ENCODE peak calls at places on chromosome 9, in six cellular contexts. One of them, this sample, is unnamed. For H3K9me3, the result is how much of the 10 kb centered on the place peaks cover.

GRCh38 chr9:109779711-109780452 is at the start of gene PALM2AKAP2:
- DNase-seq in SJSA1: peak
- DNase-seq in heart left ventricle: peak
- DNase-seq in uterus: peak
- DNase-seq in effector memory CD4-positive, alpha-beta T cell: no peak
- DNase-seq in OCI-LY7: no peak
- DNase-seq in this sample: no peak

GRCh38 chr9:6239048-6239461 is 23.4 kb downstream of the IL33 start:
- DNase-seq in SJSA1: no peak
- DNase-seq in heart left ventricle: no peak
- DNase-seq in uterus: no peak
- DNase-seq in effector memory CD4-positive, alpha-beta T cell: no peak
- DNase-seq in OCI-LY7: no peak
- DNase-seq in this sample: no peak

GRCh38 chr9:127574089-127574921 is 37.8 kb upstream of the STXBP1 start:
- DNase-seq in SJSA1: peak
- DNase-seq in heart left ventricle: no peak
- DNase-seq in uterus: no peak
- DNase-seq in effector memory CD4-positive, alpha-beta T cell: no peak
- DNase-seq in OCI-LY7: no peak
- DNase-seq in this sample: no peak

GRCh38 chr9:4262735-4263141 is 37.1 kb downstream of the GLIS3 start:
- DNase-seq in SJSA1: peak
- DNase-seq in heart left ventricle: no peak
- DNase-seq in uterus: no peak
- DNase-seq in effector memory CD4-positive, alpha-beta T cell: no peak
- DNase-seq in OCI-LY7: no peak
- DNase-seq in this sample: no peak

GRCh38 chr9:111759762-111760639 is 34.7 kb downstream of the SHOC1 start:
- DNase-seq in SJSA1: peak
- DNase-seq in heart left ventricle: peak
- DNase-seq in uterus: peak
- DNase-seq in effector memory CD4-positive, alpha-beta T cell: no peak
- DNase-seq in OCI-LY7: peak
- DNase-seq in this sample: peak

GRCh38 chr9:33165263-33166151 is 1.6 kb downstream of the B4GALT1 start:
- DNase-seq in SJSA1: peak
- DNase-seq in heart left ventricle: no peak
- DNase-seq in uterus: peak
- DNase-seq in effector memory CD4-positive, alpha-beta T cell: no peak
- DNase-seq in OCI-LY7: peak
- DNase-seq in this sample: no peak

GRCh38 chr9:133188006-133188842 is 20.8 kb downstream of the OBP2B start:
- DNase-seq in SJSA1: no peak
- DNase-seq in heart left ventricle: no peak
- DNase-seq in uterus: no peak
- DNase-seq in effector memory CD4-positive, alpha-beta T cell: no peak
- DNase-seq in OCI-LY7: peak
- DNase-seq in this sample: no peak

GRCh38 chr9:98707158-98708102 is 1.3 kb downstream of the GABBR2 start:
- DNase-seq in SJSA1: peak
- DNase-seq in heart left ventricle: peak
- DNase-seq in uterus: no peak
- DNase-seq in effector memory CD4-positive, alpha-beta T cell: no peak
- DNase-seq in OCI-LY7: no peak
- DNase-seq in this sample: no peak

GRCh38 chr9:22976454-22976853 is 529.8 kb downstream of the DMRTA1 start:
- DNase-seq in SJSA1: no peak
- DNase-seq in heart left ventricle: no peak
- DNase-seq in uterus: no peak
- DNase-seq in effector memory CD4-positive, alpha-beta T cell: no peak
- DNase-seq in OCI-LY7: no peak
- DNase-seq in this sample: no peak

GRCh38 chr9:14434971-14435718 is 121.2 kb upstream of the NFIB start:
- DNase-seq in SJSA1: no peak
- DNase-seq in heart left ventricle: no peak
- DNase-seq in uterus: no peak
- DNase-seq in effector memory CD4-positive, alpha-beta T cell: no peak
- DNase-seq in OCI-LY7: no peak
- DNase-seq in this sample: no peak

GRCh38 chr9:105157178-105157583 is 87.3 kb upstream of the SLC44A1 start:
- DNase-seq in SJSA1: peak
- DNase-seq in heart left ventricle: peak
- DNase-seq in uterus: peak
- DNase-seq in effector memory CD4-positive, alpha-beta T cell: no peak
- DNase-seq in OCI-LY7: peak
- DNase-seq in this sample: no peak

GRCh38 chr9:128636024-128636390 is 20.6 kb downstream of the DYNC2I2 start:
- DNase-seq in SJSA1: peak
- DNase-seq in heart left ventricle: peak
- DNase-seq in uterus: peak
- DNase-seq in effector memory CD4-positive, alpha-beta T cell: no peak
- DNase-seq in OCI-LY7: no peak
- DNase-seq in this sample: no peak

GRCh38 chr9:99833735-99834134 is 12.1 kb downstream of the NR4A3 start:
- DNase-seq in SJSA1: no peak
- DNase-seq in heart left ventricle: no peak
- DNase-seq in uterus: no peak
- DNase-seq in effector memory CD4-positive, alpha-beta T cell: no peak
- DNase-seq in OCI-LY7: peak
- DNase-seq in this sample: no peak

GRCh38 chr9:70412678-70413426 is 1.6 kb downstream of the KLF9 start:
- DNase-seq in SJSA1: peak
- DNase-seq in heart left ventricle: peak
- DNase-seq in uterus: peak
- DNase-seq in effector memory CD4-positive, alpha-beta T cell: no peak
- DNase-seq in OCI-LY7: no peak
- DNase-seq in this sample: peak

GRCh38 chr9:93468763-93469456 is 15.5 kb upstream of the FAM120AOS start:
- DNase-seq in SJSA1: no peak
- DNase-seq in heart left ventricle: peak
- DNase-seq in uterus: no peak
- DNase-seq in effector memory CD4-positive, alpha-beta T cell: no peak
- DNase-seq in OCI-LY7: no peak
- DNase-seq in this sample: no peak

GRCh38 chr9:107486674-107487520 is 2.7 kb downstream of the KLF4 start:
- DNase-seq in SJSA1: no peak
- DNase-seq in heart left ventricle: no peak
- DNase-seq in uterus: peak
- DNase-seq in effector memory CD4-positive, alpha-beta T cell: no peak
- DNase-seq in OCI-LY7: no peak
- DNase-seq in this sample: no peak

GRCh38 chr9:69342769-69343168 is 17.8 kb downstream of the ENTREP1 start:
- DNase-seq in SJSA1: no peak
- DNase-seq in heart left ventricle: no peak
- DNase-seq in uterus: no peak
- DNase-seq in effector memory CD4-positive, alpha-beta T cell: no peak
- DNase-seq in OCI-LY7: no peak
- DNase-seq in this sample: no peak

GRCh38 chr9:131001990-131002389 is 7.0 kb upstream of the LAMC3 start:
- DNase-seq in SJSA1: no peak
- DNase-seq in heart left ventricle: no peak
- DNase-seq in uterus: no peak
- DNase-seq in effector memory CD4-positive, alpha-beta T cell: no peak
- DNase-seq in OCI-LY7: no peak
- DNase-seq in this sample: no peak

GRCh38 chr9:99832558-99832864 is 10.8 kb downstream of the NR4A3 start:
- DNase-seq in SJSA1: no peak
- DNase-seq in heart left ventricle: no peak
- DNase-seq in uterus: no peak
- DNase-seq in effector memory CD4-positive, alpha-beta T cell: no peak
- DNase-seq in OCI-LY7: no peak
- DNase-seq in this sample: no peak

GRCh38 chr9:123414921-123415592 is 59.1 kb downstream of the CRB2 start:
- DNase-seq in SJSA1: no peak
- DNase-seq in heart left ventricle: no peak
- DNase-seq in uterus: no peak
- DNase-seq in effector memory CD4-positive, alpha-beta T cell: no peak
- DNase-seq in OCI-LY7: no peak
- DNase-seq in this sample: no peak

GRCh38 chr9:108850293-108850897 is 5.4 kb downstream of the ACTL7B start:
- DNase-seq in SJSA1: no peak
- DNase-seq in heart left ventricle: no peak
- DNase-seq in uterus: no peak
- DNase-seq in effector memory CD4-positive, alpha-beta T cell: no peak
- DNase-seq in OCI-LY7: peak
- DNase-seq in this sample: no peak

GRCh38 chr9:242461-243080 is 27.9 kb downstream of the DOCK8 start:
- DNase-seq in SJSA1: no peak
- DNase-seq in heart left ventricle: no peak
- DNase-seq in uterus: no peak
- DNase-seq in effector memory CD4-positive, alpha-beta T cell: no peak
- DNase-seq in OCI-LY7: no peak
- DNase-seq in this sample: no peak

GRCh38 chr9:88161144-88161543 is 22.9 kb upstream of the SPATA31C2 start:
- DNase-seq in SJSA1: no peak
- DNase-seq in heart left ventricle: no peak
- DNase-seq in uterus: no peak
- DNase-seq in effector memory CD4-positive, alpha-beta T cell: no peak
- DNase-seq in OCI-LY7: no peak
- DNase-seq in this sample: no peak

GRCh38 chr9:71929223-71929622 is 17.8 kb downstream of the C9orf85 start:
- DNase-seq in SJSA1: no peak
- DNase-seq in heart left ventricle: no peak
- DNase-seq in uterus: no peak
- DNase-seq in effector memory CD4-positive, alpha-beta T cell: no peak
- DNase-seq in OCI-LY7: no peak
- DNase-seq in this sample: no peak

GRCh38 chr9:20504930-20505329 is 117.4 kb downstream of the MLLT3 start:
- DNase-seq in SJSA1: no peak
- DNase-seq in heart left ventricle: no peak
- DNase-seq in uterus: no peak
- DNase-seq in effector memory CD4-positive, alpha-beta T cell: no peak
- DNase-seq in OCI-LY7: no peak
- DNase-seq in this sample: no peak

GRCh38 chr9:68844623-68845612 is 139.9 kb downstream of the PIP5K1B start:
- DNase-seq in SJSA1: no peak
- DNase-seq in heart left ventricle: no peak
- DNase-seq in uterus: peak
- DNase-seq in effector memory CD4-positive, alpha-beta T cell: no peak
- DNase-seq in OCI-LY7: peak
- DNase-seq in this sample: no peak

GRCh38 chr9:4494337-4494736 is 4.1 kb downstream of the SLC1A1 start:
- DNase-seq in SJSA1: no peak
- DNase-seq in heart left ventricle: no peak
- DNase-seq in uterus: no peak
- DNase-seq in effector memory CD4-positive, alpha-beta T cell: no peak
- DNase-seq in OCI-LY7: no peak
- DNase-seq in this sample: no peak

GRCh38 chr9:40913928-40914673 is 214.4 kb downstream of the FOXD4L6 start:
- DNase-seq in SJSA1: no peak
- DNase-seq in heart left ventricle: no peak
- DNase-seq in uterus: no peak
- DNase-seq in effector memory CD4-positive, alpha-beta T cell: no peak
- DNase-seq in OCI-LY7: no peak
- DNase-seq in this sample: no peak
- H3K9me3 ChIP-seq in SJSA1: under half
- H3K9me3 ChIP-seq in heart left ventricle: half or more
- H3K9me3 ChIP-seq in uterus: under half
- H3K9me3 ChIP-seq in effector memory CD4-positive, alpha-beta T cell: half or more
- H3K9me3 ChIP-seq in OCI-LY7: under half
- H3K9me3 ChIP-seq in this sample: half or more

GRCh38 chr9:96813607-96814006 is 35.7 kb upstream of the ZNF510 start:
- DNase-seq in SJSA1: no peak
- DNase-seq in heart left ventricle: no peak
- DNase-seq in uterus: no peak
- DNase-seq in effector memory CD4-positive, alpha-beta T cell: no peak
- DNase-seq in OCI-LY7: no peak
- DNase-seq in this sample: no peak
- H3K9me3 ChIP-seq in SJSA1: under half
- H3K9me3 ChIP-seq in heart left ventricle: half or more
- H3K9me3 ChIP-seq in uterus: under half
- H3K9me3 ChIP-seq in effector memory CD4-positive, alpha-beta T cell: under half
- H3K9me3 ChIP-seq in OCI-LY7: under half
- H3K9me3 ChIP-seq in this sample: under half

GRCh38 chr9:135650408-135650807 is 11.1 kb upstream of the GLT6D1 start:
- DNase-seq in SJSA1: no peak
- DNase-seq in heart left ventricle: no peak
- DNase-seq in uterus: no peak
- DNase-seq in effector memory CD4-positive, alpha-beta T cell: no peak
- DNase-seq in OCI-LY7: no peak
- DNase-seq in this sample: no peak

GRCh38 chr9:135647897-135648296 is 8.6 kb upstream of the GLT6D1 start:
- DNase-seq in SJSA1: no peak
- DNase-seq in heart left ventricle: no peak
- DNase-seq in uterus: no peak
- DNase-seq in effector memory CD4-positive, alpha-beta T cell: no peak
- DNase-seq in OCI-LY7: peak
- DNase-seq in this sample: no peak

GRCh38 chr9:135648494-135649410 is 9.4 kb upstream of the GLT6D1 start:
- DNase-seq in SJSA1: no peak
- DNase-seq in heart left ventricle: no peak
- DNase-seq in uterus: no peak
- DNase-seq in effector memory CD4-positive, alpha-beta T cell: no peak
- DNase-seq in OCI-LY7: no peak
- DNase-seq in this sample: no peak

GRCh38 chr9:135644631-135645218 is 5.4 kb upstream of the GLT6D1 start:
- DNase-seq in SJSA1: no peak
- DNase-seq in heart left ventricle: no peak
- DNase-seq in uterus: no peak
- DNase-seq in effector memory CD4-positive, alpha-beta T cell: no peak
- DNase-seq in OCI-LY7: no peak
- DNase-seq in this sample: no peak

GRCh38 chr9:135649508-135649907 is 10.2 kb upstream of the GLT6D1 start:
- DNase-seq in SJSA1: no peak
- DNase-seq in heart left ventricle: no peak
- DNase-seq in uterus: no peak
- DNase-seq in effector memory CD4-positive, alpha-beta T cell: no peak
- DNase-seq in OCI-LY7: no peak
- DNase-seq in this sample: no peak
- H3K9me3 ChIP-seq in SJSA1: under half
- H3K9me3 ChIP-seq in heart left ventricle: under half
- H3K9me3 ChIP-seq in uterus: under half
- H3K9me3 ChIP-seq in effector memory CD4-positive, alpha-beta T cell: under half
- H3K9me3 ChIP-seq in OCI-LY7: under half
- H3K9me3 ChIP-seq in this sample: under half

GRCh38 chr9:137353223-137354152 is 51.4 kb upstream of the NRARP start:
- DNase-seq in SJSA1: no peak
- DNase-seq in heart left ventricle: peak
- DNase-seq in uterus: no peak
- DNase-seq in effector memory CD4-positive, alpha-beta T cell: no peak
- DNase-seq in OCI-LY7: no peak
- DNase-seq in this sample: no peak

GRCh38 chr9:137354153-137354844 is 52.2 kb upstream of the NRARP start:
- DNase-seq in SJSA1: no peak
- DNase-seq in heart left ventricle: no peak
- DNase-seq in uterus: no peak
- DNase-seq in effector memory CD4-positive, alpha-beta T cell: no peak
- DNase-seq in OCI-LY7: no peak
- DNase-seq in this sample: no peak

GRCh38 chr9:137352511-137353222 is 50.6 kb upstream of the NRARP start:
- DNase-seq in SJSA1: no peak
- DNase-seq in heart left ventricle: no peak
- DNase-seq in uterus: no peak
- DNase-seq in effector memory CD4-positive, alpha-beta T cell: no peak
- DNase-seq in OCI-LY7: no peak
- DNase-seq in this sample: no peak

GRCh38 chr9:137350696-137351584 is 48.9 kb upstream of the NRARP start:
- DNase-seq in SJSA1: no peak
- DNase-seq in heart left ventricle: no peak
- DNase-seq in uterus: no peak
- DNase-seq in effector memory CD4-positive, alpha-beta T cell: no peak
- DNase-seq in OCI-LY7: no peak
- DNase-seq in this sample: no peak

GRCh38 chr9:137351781-137352501 is 49.9 kb upstream of the NRARP start:
- DNase-seq in SJSA1: no peak
- DNase-seq in heart left ventricle: no peak
- DNase-seq in uterus: no peak
- DNase-seq in effector memory CD4-positive, alpha-beta T cell: no peak
- DNase-seq in OCI-LY7: no peak
- DNase-seq in this sample: no peak
- H3K9me3 ChIP-seq in SJSA1: under half
- H3K9me3 ChIP-seq in heart left ventricle: under half
- H3K9me3 ChIP-seq in uterus: under half
- H3K9me3 ChIP-seq in effector memory CD4-positive, alpha-beta T cell: under half
- H3K9me3 ChIP-seq in OCI-LY7: under half
- H3K9me3 ChIP-seq in this sample: under half